ENCODE peak calls at places on chromosomes 3 and 15, in seven cellular contexts. L is mesothelial cell of epicardium; J is activated T-helper 1 cell treated with Interleukin-2 at 50 U/mL for 16 hours; V is left colon; W is CD4-positive, alpha-beta T cell; P is H4; G is activated CD8-positive, alpha-beta T cell treated with anti-CD3 and anti-CD28 coated beads, Interleukin-2, amount 10 ng/mL, durations not matched to agents 7 days and 5 days. X is an unnamed sample.

GRCh38 chr15:73716417-73716816 is 32.2 kb downstream of the CD276 start:
- DNase-seq in W (no peak), V (no peak), P (no peak), J (no peak), G (no peak), L (no peak), X (no peak)

GRCh38 chr15:76337739-76338554 is 1.4 kb downstream of the ISL2 start:
- DNase-seq in J (no peak), G (no peak), W (no peak), P (no peak), L (peak), V (no peak), X (peak)

GRCh38 chr3:15875016-15875689 is 77.4 kb upstream of the ANKRD28 start:
- DNase-seq in W (no peak), L (no peak), J (no peak), G (no peak), P (no peak), V (no peak), X (no peak)

GRCh38 chr3:65436580-65436979 is 602.1 kb downstream of the MAGI1 start:
- DNase-seq in J (no peak), P (peak), V (no peak), G (no peak), L (no peak), W (no peak), X (peak)

GRCh38 chr3:151879037-151879436 is 5.6 kb downstream of the SUCNR1 start:
- DNase-seq in W (no peak), J (no peak), G (no peak), V (no peak), L (no peak), P (no peak), X (no peak)

GRCh38 chr3:175146258-175146657 is 287.1 kb downstream of the NAALADL2 start:
- DNase-seq in J (no peak), G (no peak), L (no peak), P (no peak), V (no peak), W (no peak), X (no peak)

GRCh38 chr15:51969728-51970127 is 1.9 kb downstream of the LEO1 start:
- DNase-seq in L (no peak), J (no peak), W (no peak), P (no peak), G (no peak), V (no peak), X (no peak)

GRCh38 chr3:134486577-134487041 is 752 bp downstream of the CEP63 start:
- DNase-seq in W (no peak), V (no peak), P (peak), G (no peak), L (no peak), J (no peak), X (no peak)

GRCh38 chr15:53378096-53378620 is 381.3 kb downstream of the WDR72 start:
- DNase-seq in J (no peak), L (no peak), W (no peak), P (no peak), G (no peak), V (no peak), X (peak)

GRCh38 chr15:99476413-99477222 is 89.2 kb upstream of the MEF2A start:
- DNase-seq in L (no peak), W (no peak), J (peak), V (peak), G (peak), P (peak), X (peak)

GRCh38 chr15:98794754-98795153 is 146.4 kb downstream of the IGF1R start:
- DNase-seq in V (no peak), L (no peak), P (no peak), J (no peak), G (no peak), W (no peak), X (no peak)

GRCh38 chr3:123262226-123262625 is 60.5 kb downstream of the SEC22A start:
- DNase-seq in P (no peak), V (no peak), G (no peak), L (no peak), W (no peak), J (no peak), X (no peak)

GRCh38 chr3:193016437-193016887 is 98.8 kb upstream of the MB21D2 start:
- DNase-seq in V (no peak), P (peak), J (no peak), L (no peak), G (no peak), W (no peak), X (peak)

GRCh38 chr3:105793040-105793439 is 75.8 kb downstream of the CBLB start:
- DNase-seq in V (no peak), J (no peak), G (no peak), P (peak), W (no peak), L (no peak), X (peak)

GRCh38 chr15:39099524-39099923 is 481.4 kb upstream of the THBS1 start:
- DNase-seq in J (no peak), L (no peak), W (no peak), P (no peak), V (no peak), G (no peak), X (no peak)

GRCh38 chr3:50607271-50608091 is 4.1 kb downstream of the CISH start:
- DNase-seq in G (peak), W (no peak), V (no peak), L (no peak), J (no peak), P (no peak), X (no peak)

GRCh38 chr3:177443469-177443868 is 246.2 kb upstream of the TBL1XR1 start:
- DNase-seq in P (peak), W (no peak), J (no peak), V (no peak), G (no peak), L (no peak), X (no peak)

GRCh38 chr3:71468311-71469130 is 115.0 kb downstream of the FOXP1 start:
- DNase-seq in L (no peak), P (no peak), W (no peak), J (no peak), G (no peak), V (no peak), X (no peak)

GRCh38 chr3:122892561-122892960 is 97.7 kb downstream of the SLC49A4 start:
- DNase-seq in L (no peak), W (no peak), J (no peak), V (no peak), G (no peak), P (no peak), X (no peak)

GRCh38 chr3:180612363-180612762 is 10.4 kb downstream of the TTC14 start:
- DNase-seq in V (no peak), W (no peak), P (no peak), J (no peak), G (no peak), L (no peak), X (no peak)

GRCh38 chr15:68487087-68487843 is 55.3 kb upstream of the ITGA11 start:
- DNase-seq in J (no peak), L (no peak), W (no peak), V (no peak), G (no peak), P (no peak), X (no peak)

GRCh38 chr3:145785650-145786049 is 375.3 kb downstream of the PLOD2 start:
- DNase-seq in P (no peak), L (no peak), W (no peak), G (no peak), V (no peak), J (no peak), X (no peak)

X was measured in neural progenitor cell.